ENCODE peak calls at places on chromosome 14, in six cellular contexts. T, D, A, P, N and B are unnamed samples.

GRCh38 chr14:98904677-98905076 is 367.3 kb downstream of the BCL11B start:
- DNase-seq in T (no peak), D (no peak), A (no peak), P (no peak), N (no peak), B (no peak)

GRCh38 chr14:106372870-106373657 is 846.7 kb downstream of the TMEM121 start:
- DNase-seq in T (no peak), D (no peak), A (peak), P (peak), N (no peak), B (peak)

GRCh38 chr14:81169711-81170103 is 51.1 kb downstream of the GTF2A1 start:
- DNase-seq in T (no peak), D (no peak), A (no peak), P (no peak), N (peak), B (no peak)

GRCh38 chr14:64060648-64061096 is 207.9 kb downstream of the SYNE2 start:
- DNase-seq in T (no peak), D (no peak), A (no peak), P (peak), N (no peak), B (no peak)

GRCh38 chr14:99246536-99247083 is 25.4 kb downstream of the BCL11B start:
- DNase-seq in T (no peak), D (no peak), A (peak), P (no peak), N (no peak), B (no peak)

GRCh38 chr14:74596747-74597456 is 15.1 kb downstream of the LTBP2 start:
- DNase-seq in T (peak), D (no peak), A (no peak), P (no peak), N (no peak), B (no peak)

GRCh38 chr14:96851694-96852381 is 54.7 kb downstream of the VRK1 start:
- DNase-seq in T (no peak), D (no peak), A (no peak), P (no peak), N (no peak), B (no peak)

GRCh38 chr14:22266141-22266442 is 322.9 kb downstream of the DAD1 start:
- DNase-seq in T (no peak), D (no peak), A (no peak), P (no peak), N (no peak), B (no peak)

GRCh38 chr14:104321151-104322130 is 183.1 kb downstream of the KIF26A start:
- DNase-seq in T (no peak), D (no peak), A (no peak), P (no peak), N (no peak), B (no peak)

GRCh38 chr14:104885973-104886689 is 21.1 kb downstream of the CEP170B start:
- DNase-seq in T (no peak), D (no peak), A (no peak), P (no peak), N (peak), B (no peak)

GRCh38 chr14:68733086-68733621 is 59.7 kb downstream of the ZFP36L1 start:
- DNase-seq in T (no peak), D (peak), A (no peak), P (no peak), N (no peak), B (no peak)

GRCh38 chr14:44788612-44789011 is 173.1 kb downstream of the KLHL28 start:
- DNase-seq in T (no peak), D (no peak), A (no peak), P (no peak), N (no peak), B (no peak)

GRCh38 chr14:32367501-32367900 is 38.4 kb downstream of the AKAP6 start:
- DNase-seq in T (no peak), D (no peak), A (no peak), P (no peak), N (no peak), B (no peak)

GRCh38 chr14:95667251-95667693 is 19.0 kb upstream of the TCL1B start:
- DNase-seq in T (no peak), D (no peak), A (no peak), P (peak), N (no peak), B (no peak)

GRCh38 chr14:50388256-50388931 is 8.3 kb downstream of the CDKL1 start:
- DNase-seq in T (no peak), D (no peak), A (no peak), P (no peak), N (no peak), B (no peak)
- TF ChIP-seq CTCF in T (no peak), D (no peak), A (no peak), P (no peak), N (no peak), B (no peak)

DNA sequence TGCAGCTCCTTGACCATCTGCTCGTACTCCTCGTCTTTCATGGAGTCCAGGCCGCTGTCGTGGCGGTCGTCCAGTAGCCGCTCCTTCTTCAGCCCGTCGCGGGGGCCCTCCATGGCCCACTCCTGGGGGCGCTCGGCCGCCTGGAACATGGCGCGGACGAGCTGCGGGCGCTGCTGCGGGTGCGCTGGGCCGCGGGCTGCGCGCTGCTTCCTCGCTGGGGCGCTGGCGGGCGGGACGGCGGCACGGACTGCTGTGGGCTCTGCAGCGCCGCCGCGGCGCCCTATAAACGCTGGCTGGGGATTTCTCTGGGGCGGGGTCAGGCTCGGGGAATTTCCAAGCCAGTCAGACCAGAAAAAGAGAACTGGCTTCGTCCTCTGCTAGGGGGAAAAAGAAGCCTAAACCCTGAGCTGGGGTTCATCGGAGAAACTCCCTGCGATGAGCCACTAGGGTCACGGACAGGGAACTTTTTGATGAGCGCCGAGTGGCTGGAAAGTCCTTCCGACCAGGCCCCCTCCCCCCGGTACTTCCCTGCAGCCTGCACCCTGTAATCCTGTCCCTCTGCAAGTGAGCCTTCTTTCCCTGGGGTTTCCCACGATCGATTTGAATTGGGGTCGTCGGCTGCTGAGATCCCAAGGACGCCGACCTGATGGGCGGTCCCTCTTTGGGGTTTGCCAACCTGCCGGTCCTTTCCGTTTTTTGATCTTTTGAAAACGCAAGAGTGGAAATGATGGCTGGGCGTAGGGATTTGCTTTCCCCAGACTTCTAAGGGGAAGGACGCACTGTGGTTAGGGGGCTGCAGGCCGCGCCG is at the start of gene NFKBIA:
- DNase-seq in T (peak), D (no peak), A (peak), P (peak), N (peak), B (peak)
- TF ChIP-seq CTCF in T (peak), D (peak), A (no peak), P (peak), N (peak), B (no peak)

DNA sequence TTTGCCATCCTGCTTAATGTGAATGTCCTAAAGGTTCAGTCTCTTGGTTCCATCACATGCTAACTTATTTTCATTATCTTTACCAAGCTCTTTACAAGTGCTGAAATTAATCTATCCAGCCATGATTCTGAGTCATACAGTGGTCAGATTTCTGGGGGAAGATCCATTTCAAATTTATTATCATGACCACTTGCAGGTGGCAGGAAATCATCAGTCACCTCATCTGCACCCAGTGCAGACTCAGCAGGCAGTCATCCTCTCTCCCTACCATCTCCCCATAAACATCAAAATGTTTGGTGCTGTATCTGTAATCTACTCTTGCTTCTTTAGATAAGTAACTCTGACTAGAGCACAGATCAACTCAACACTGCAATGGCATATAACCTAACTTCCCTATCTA is 23.5 kb downstream of the ATG14 start:
- DNase-seq in T (peak), D (peak), A (no peak), P (no peak), N (no peak), B (no peak)
- TF ChIP-seq CTCF in T (no peak), D (no peak), A (no peak), P (no peak), N (no peak), B (no peak)

DNA sequence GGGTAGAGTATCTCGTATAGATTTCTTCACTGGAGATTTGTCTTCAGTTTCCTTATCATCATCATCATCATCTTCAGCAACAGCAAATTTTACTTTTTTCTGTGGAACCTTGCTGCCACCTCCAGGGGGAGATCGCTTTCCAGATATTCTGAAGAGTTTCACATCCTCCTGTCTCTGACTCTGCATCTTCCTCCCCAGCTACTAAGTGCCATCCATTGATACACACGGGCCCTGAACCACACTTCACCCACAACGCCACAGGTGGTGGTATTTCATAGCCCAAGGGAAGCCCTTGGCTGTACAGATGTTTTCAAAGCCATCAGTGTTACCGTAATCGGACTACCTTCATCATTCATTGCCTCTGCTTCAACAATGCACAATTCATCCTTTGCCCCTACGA is 82.2 kb downstream of the PPP2R5C start:
- DNase-seq in T (no peak), D (no peak), A (peak), P (peak), N (no peak), B (peak)
- TF ChIP-seq CTCF in T (peak), D (peak), A (peak), P (peak), N (no peak), B (peak)

GRCh38 chr14:72591401-72591800 is 302.5 kb downstream of the DPF3 start:
- DNase-seq in T (no peak), D (no peak), A (no peak), P (no peak), N (no peak), B (no peak)
- TF ChIP-seq CTCF in T (no peak), D (no peak), A (no peak), P (no peak), N (no peak), B (no peak)

DNA sequence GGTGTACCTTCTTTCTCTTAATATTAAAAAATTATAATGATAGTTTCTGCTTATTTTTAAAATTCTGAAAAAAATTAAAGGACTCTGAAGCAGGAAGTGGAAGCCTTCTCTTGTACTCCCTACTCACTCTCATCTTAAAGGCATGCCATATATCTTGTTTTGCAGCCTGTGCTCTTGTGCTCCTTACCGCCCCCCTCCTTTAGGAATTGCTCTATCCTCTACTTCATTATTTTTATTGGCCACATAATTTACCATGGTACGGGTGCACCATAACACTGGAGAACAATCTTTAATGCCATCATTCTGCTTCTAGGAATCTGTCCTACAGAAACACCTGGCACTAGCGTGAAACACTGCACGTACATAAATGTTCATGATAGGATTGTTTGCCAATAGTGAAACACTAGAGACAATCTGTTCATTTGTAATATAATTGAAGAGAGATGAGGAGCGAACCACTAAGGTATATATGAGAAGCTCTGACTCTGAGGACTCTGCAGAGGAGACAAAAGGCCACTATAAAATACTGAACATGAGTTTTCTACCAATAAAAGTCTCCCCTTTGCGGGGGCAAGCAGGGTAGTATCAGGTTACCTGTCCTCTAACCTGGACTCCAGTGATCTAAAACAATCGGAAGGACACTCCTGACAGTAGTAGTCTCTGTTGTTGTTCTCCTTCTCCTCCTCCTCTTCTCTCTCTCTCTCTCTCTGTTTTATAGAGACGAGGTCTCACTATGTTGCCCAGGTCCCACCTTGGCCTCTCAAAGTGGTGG is 6.3 kb upstream of the NYNRIN start:
- DNase-seq in T (peak), D (no peak), A (no peak), P (no peak), N (no peak), B (no peak)
- TF ChIP-seq CTCF in T (peak), D (no peak), A (no peak), P (no peak), N (no peak), B (no peak)